ENCODE peak calls at places on chromosomes 5 and 9, in four cellular contexts. L is progenitor cell of endocrine pancreas; B is activated CD8-positive, alpha-beta memory T cell treated with anti-CD3 and anti-CD28 coated beads, Interleukin-2, amount 50 U/mL, for 48 hours; H is CD4-positive, alpha-beta memory T cell. M is an unnamed sample.
A peak's percentile ranks its signal among the peaks of the same experiment; 100 is the strongest.

GRCh38 chr5:121968910-121969607 is 7.3 kb downstream of the SRFBP1 start:
- DNase-seq in B (no peak), H (no peak), L (no peak), M (peak; percentile 62)

GRCh38 chr9:63816742-63817621 is 1468.0 kb downstream of the FOXD4L5 start:
- DNase-seq in L (peak; percentile 85), H (peak; percentile 19), B (peak; percentile 93), M (peak; percentile 91)

GRCh38 chr5:113654828-113655227 is 141.3 kb downstream of the YTHDC2 start:
- DNase-seq in B (no peak), H (no peak), L (no peak), M (no peak)

GRCh38 chr9:114929166-114929565 is 1.2 kb downstream of the TNFSF8 start:
- DNase-seq in L (no peak), B (no peak), H (peak; percentile 75), M (no peak)

GRCh38 chr9:38690574-38690973 is 29.4 kb downstream of the FAM240B start:
- DNase-seq in B (no peak), H (no peak), L (no peak), M (no peak)

GRCh38 chr5:132655821-132656773 is 1.9 kb upstream of the IL13 start:
- DNase-seq in B (peak; percentile 80), H (peak; percentile 26), L (no peak), M (peak; percentile 36)

GRCh38 chr9:121367651-121368510 is 2.2 kb downstream of the STOM start:
- DNase-seq in B (no peak), H (no peak), L (no peak), M (no peak)

GRCh38 chr5:171632618-171633017 is 153.0 kb upstream of the SMIM23 start:
- DNase-seq in H (no peak), B (no peak), L (no peak), M (no peak)

GRCh38 chr5:83721878-83722779 is 1.5 kb upstream of the HAPLN1 start:
- DNase-seq in B (peak; percentile 54), H (no peak), L (peak; percentile 56), M (peak; percentile 84)

GRCh38 chr5:159210306-159210722 is 961 bp upstream of the RNF145 start:
- DNase-seq in H (no peak), L (no peak), B (no peak), M (no peak)

GRCh38 chr9:36207546-36208012 is 16.9 kb downstream of the CLTA start:
- DNase-seq in H (no peak), B (no peak), L (no peak), M (no peak)

GRCh38 chr5:33470544-33470943 is 29.8 kb downstream of the TARS1 start:
- DNase-seq in H (no peak), L (no peak), B (no peak), M (peak; percentile 66)

GRCh38 chr5:4921929-4922328 is 218.2 kb upstream of the ADAMTS16 start:
- DNase-seq in H (no peak), B (no peak), L (no peak), M (no peak)

GRCh38 chr9:84828101-84828500 is 158.6 kb downstream of the NTRK2 start:
- DNase-seq in B (no peak), H (no peak), L (no peak), M (peak; percentile 8)

GRCh38 chr5:100777680-100778281 is 125.3 kb downstream of the ST8SIA4 start:
- DNase-seq in L (no peak), B (no peak), H (no peak), M (no peak)